ENCODE peak calls at places on chromosomes 3 and 15, in four cellular contexts. L, C, J and Z are unnamed samples.

GRCh38 chr3:43481325-43481860 is 140.4 kb downstream of the ANO10 start:
- DNase-seq in L (no peak), C (peak; percentile 23), J (no peak), Z (no peak)

GRCh38 chr3:73504255-73504654 is 120.5 kb downstream of the PDZRN3 start:
- DNase-seq in L (no peak), C (no peak), J (no peak), Z (no peak)

GRCh38 chr15:74317820-74318375 is 49.5 kb downstream of the CYP11A1 start:
- DNase-seq in L (no peak), C (no peak), J (no peak), Z (no peak)

GRCh38 chr3:55527381-55527780 is 40.3 kb upstream of the WNT5A start:
- DNase-seq in L (no peak), C (no peak), J (no peak), Z (no peak)

GRCh38 chr3:10581251-10581650 is 75.9 kb upstream of the ATP2B2 start:
- DNase-seq in L (no peak), C (no peak), J (no peak), Z (no peak)

GRCh38 chr3:147361671-147362420 is 44.5 kb downstream of the ZIC4 start:
- DNase-seq in L (peak; percentile 23), C (no peak), J (peak; percentile 62), Z (no peak)

GRCh38 chr3:194300392-194300758 is 50.8 kb downstream of the CPN2 start:
- DNase-seq in L (peak; percentile 53), C (peak; percentile 64), J (no peak), Z (no peak)

GRCh38 chr3:134373278-134373941 is 837 bp downstream of the AMOTL2 start:
- DNase-seq in L (peak; percentile 86), C (peak; percentile 80), J (no peak), Z (no peak)

GRCh38 chr3:143352031-143352623 is 232.6 kb downstream of the CHST2 start:
- DNase-seq in L (no peak), C (no peak), J (no peak), Z (no peak)

GRCh38 chr3:101017048-101017447 is 23.8 kb upstream of the ABI3BP start:
- DNase-seq in L (no peak), C (no peak), J (no peak), Z (no peak)

GRCh38 chr15:86139828-86140227 is 60.2 kb downstream of the AGBL1 start:
- DNase-seq in L (no peak), C (no peak), J (peak; percentile 3), Z (no peak)

GRCh38 chr3:11739712-11740111 is 96.0 kb upstream of the VGLL4 start:
- DNase-seq in L (no peak), C (no peak), J (no peak), Z (no peak)

GRCh38 chr3:40323946-40324345 is 14.4 kb downstream of the EIF1B start:
- DNase-seq in L (no peak), C (no peak), J (no peak), Z (no peak)

GRCh38 chr3:81352867-81353266 is 408.6 kb downstream of the GBE1 start:
- DNase-seq in L (peak; percentile 40), C (no peak), J (peak; percentile 4), Z (no peak)

GRCh38 chr3:129892486-129892856 is 1.0 kb downstream of the TMCC1 start:
- DNase-seq in L (no peak), C (no peak), J (no peak), Z (no peak)

GRCh38 chr3:59442056-59442455 is 392.2 kb upstream of the CFAP20DC start:
- DNase-seq in L (no peak), C (no peak), J (no peak), Z (no peak)

GRCh38 chr3:100114413-100115030 is at the start of gene FILIP1L:
- DNase-seq in L (peak; percentile 42), C (no peak), J (no peak), Z (no peak)

GRCh38 chr3:149879872-149880271 is 66.9 kb downstream of the RNF13 start:
- DNase-seq in L (peak; percentile 24), C (no peak), J (peak; percentile 55), Z (no peak)

GRCh38 chr15:24858737-24859601 is 95.8 kb upstream of the SNRPN start:
- DNase-seq in L (no peak), C (no peak), J (no peak), Z (no peak)

GRCh38 chr15:98753726-98754125 is 105.4 kb downstream of the IGF1R start:
- DNase-seq in L (no peak), C (no peak), J (no peak), Z (no peak)

GRCh38 chr3:71241981-71242552 is 341.5 kb downstream of the FOXP1 start:
- DNase-seq in L (no peak), C (no peak), J (no peak), Z (no peak)

GRCh38 chr3:185332026-185332735 is 30.8 kb upstream of the MAP3K13 start:
- DNase-seq in L (peak; percentile 87), C (no peak), J (no peak), Z (peak; percentile 52)

GRCh38 chr3:31671456-31671855 is 138.7 kb downstream of the STT3B start:
- DNase-seq in L (no peak), C (no peak), J (no peak), Z (no peak)

GRCh38 chr3:187319699-187320302 is 28.3 kb upstream of the MASP1 start:
- DNase-seq in L (peak; percentile 35), C (peak; percentile 72), J (peak; percentile 61), Z (peak; percentile 17)

GRCh38 chr3:195847061-195847950 is 35.6 kb upstream of the MUC4 start:
- DNase-seq in L (peak; percentile 83), C (no peak), J (no peak), Z (no peak)

GRCh38 chr15:66070220-66070934 is 183.2 kb downstream of the MEGF11 start:
- DNase-seq in L (no peak), C (no peak), J (no peak), Z (no peak)

GRCh38 chr15:66938114-66938830 is 127.1 kb upstream of the SMAD3 start:
- DNase-seq in L (peak; percentile 71), C (no peak), J (no peak), Z (no peak)

GRCh38 chr3:128210711-128211110 is 57.4 kb downstream of the EEFSEC start:
- DNase-seq in L (no peak), C (no peak), J (no peak), Z (no peak)

GRCh38 chr3:136728918-136729317 is 23.3 kb downstream of the STAG1 start:
- DNase-seq in L (no peak), C (no peak), J (no peak), Z (no peak)

GRCh38 chr15:64532921-64533320 is 72.5 kb downstream of the ZNF609 start:
- DNase-seq in L (no peak), C (no peak), J (peak; percentile 33), Z (no peak)

GRCh38 chr3:5068531-5068930 is 53.6 kb upstream of the ARL8B start:
- DNase-seq in L (no peak), C (no peak), J (no peak), Z (no peak)

GRCh38 chr3:5073374-5074085 is 48.6 kb upstream of the ARL8B start:
- DNase-seq in L (no peak), C (no peak), J (no peak), Z (no peak)

GRCh38 chr3:5071061-5071460 is 51.0 kb upstream of the ARL8B start:
- DNase-seq in L (no peak), C (no peak), J (no peak), Z (no peak)

GRCh38 chr3:5069627-5070026 is 52.5 kb upstream of the ARL8B start:
- DNase-seq in L (no peak), C (no peak), J (no peak), Z (no peak)

GRCh38 chr3:5072100-5072816 is 49.8 kb upstream of the ARL8B start:
- DNase-seq in L (no peak), C (no peak), J (no peak), Z (no peak)
- TF ChIP-seq KDM1A in L (no peak), C (no peak), J (no peak), Z (no peak)

GRCh38 chr3:109050591-109051167 is 67.3 kb downstream of the MORC1 start:
- DNase-seq in L (peak; percentile 3), C (peak; percentile 2), J (peak; percentile 20), Z (no peak)
- TF ChIP-seq ATF3 in L (no peak), C (no peak), J (no peak), Z (no peak)

DNA sequence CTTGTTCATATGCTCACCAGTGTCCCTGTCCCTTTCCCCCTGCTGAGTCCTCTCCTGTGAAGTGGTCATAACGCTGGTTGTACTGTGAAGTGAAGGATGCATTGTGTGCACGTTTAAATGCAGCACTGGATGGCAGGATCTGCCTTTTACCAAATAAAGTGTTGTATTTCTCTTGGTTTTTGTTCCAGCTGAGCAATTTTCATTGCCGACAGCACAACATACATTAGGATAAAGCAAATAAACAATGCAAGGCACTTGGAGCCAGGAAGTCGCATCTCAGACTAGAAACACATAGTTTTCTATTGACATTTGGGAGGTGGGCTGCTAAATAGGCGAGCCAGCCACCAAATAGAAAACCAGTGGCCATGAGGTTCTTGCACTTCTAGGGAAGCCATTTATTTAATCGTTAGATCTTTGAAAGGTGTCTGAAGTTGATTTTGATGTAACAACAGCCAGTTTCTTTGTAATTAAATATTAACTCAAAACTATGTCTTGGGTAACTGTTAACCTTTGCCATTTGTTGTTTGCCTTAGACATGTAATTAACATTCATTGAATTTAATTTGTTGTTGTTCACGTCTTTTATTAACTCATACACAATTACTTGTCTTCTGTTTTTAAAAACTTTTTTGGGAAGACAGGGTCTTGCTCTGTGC is 185.3 kb downstream of the FNDC3B start:
- DNase-seq in L (no peak), C (no peak), J (no peak), Z (no peak)
- TF ChIP-seq KDM1A in L (no peak), C (no peak), J (no peak), Z (no peak)

GRCh38 chr15:31303434-31304073 is 23.1 kb upstream of the KLF13 start:
- DNase-seq in L (no peak), C (no peak), J (peak; percentile 22), Z (no peak)
- TF ChIP-seq ATF3 in L (no peak), C (no peak), J (no peak), Z (no peak)

DNA sequence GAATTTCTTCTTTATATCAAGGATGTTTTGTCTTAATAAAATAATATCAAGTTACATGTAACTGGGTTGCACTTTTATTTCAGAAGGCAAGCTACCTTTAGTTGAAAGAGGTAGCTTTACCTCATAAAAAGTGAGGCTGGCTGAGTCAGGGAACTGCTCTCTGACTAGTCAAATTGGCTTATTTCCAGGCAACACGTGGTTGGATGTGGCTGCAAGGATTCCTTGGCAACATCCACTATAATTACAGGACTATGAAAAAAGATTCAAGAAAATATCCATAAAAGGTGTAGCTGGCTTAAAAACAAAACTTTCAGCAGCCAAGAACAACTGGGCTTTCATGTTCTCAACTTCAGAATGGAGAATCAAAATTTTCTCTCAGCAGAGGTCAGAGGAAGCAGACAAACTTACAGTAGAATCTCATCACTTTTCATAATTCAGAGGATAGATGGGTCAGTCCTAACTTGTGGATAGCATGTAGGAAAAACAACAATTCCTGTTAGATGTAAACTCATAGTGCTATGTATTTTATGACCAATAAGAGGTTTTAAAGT is 779.1 kb downstream of the MECOM start:
- DNase-seq in L (no peak), C (no peak), J (no peak), Z (no peak)
- TF ChIP-seq KDM1A in L (no peak), C (no peak), J (no peak), Z (no peak)